ENCODE peak calls at places on chromosome 6, in eight cellular contexts. L is SW480; P is CD4-positive, alpha-beta memory T cell; J is amniotic stem cell; T is AG04449; S is AG08395; N is activated T-cell treated with anti-CD3 and anti-CD28 coated beads, Interleukin-2, amount 50 U/mL, for 1 hour; Y is GM12865. G is an unnamed sample.
A peak's percentile ranks its signal among the peaks of the same experiment; 100 is the strongest.

GRCh38 chr6:33742092-33742491 is 4.6 kb downstream of the IP6K3 start:
- DNase-seq in L (no peak), P (no peak), J (no peak), T (no peak), S (no peak), N (no peak), Y (no peak), G (no peak)

GRCh38 chr6:34359438-34360158 is 32.9 kb downstream of the NUDT3 start:
- DNase-seq in L (no peak), P (no peak), J (peak; percentile 29), T (no peak), S (no peak), N (no peak), Y (no peak), G (no peak)

GRCh38 chr6:115898246-115898645 is 162.4 kb downstream of the FRK start:
- DNase-seq in L (no peak), P (no peak), J (no peak), T (no peak), S (peak; percentile 11), N (no peak), Y (no peak), G (no peak)

GRCh38 chr6:111585241-111585968 is 20.3 kb downstream of the TRAF3IP2 start:
- DNase-seq in L (no peak), P (no peak), J (no peak), T (no peak), S (no peak), N (no peak), Y (no peak), G (no peak)

GRCh38 chr6:168390746-168391400 is 50.1 kb upstream of the SMOC2 start:
- DNase-seq in L (no peak), P (no peak), J (no peak), T (no peak), S (no peak), N (no peak), Y (no peak), G (no peak)

GRCh38 chr6:548091-548490 is 108.8 kb downstream of the HUS1B start:
- DNase-seq in L (no peak), P (no peak), J (no peak), T (no peak), S (no peak), N (no peak), Y (no peak), G (no peak)

GRCh38 chr6:82978362-82978945 is 87.2 kb downstream of the UBE3D start:
- DNase-seq in L (no peak), P (no peak), J (no peak), T (no peak), S (no peak), N (no peak), Y (no peak), G (no peak)

GRCh38 chr6:121732641-121733040 is 297.2 kb downstream of the GJA1 start:
- DNase-seq in L (no peak), P (no peak), J (no peak), T (no peak), S (no peak), N (no peak), Y (no peak), G (no peak)

GRCh38 chr6:131084982-131085381 is 21.9 kb upstream of the EPB41L2 start:
- DNase-seq in L (no peak), P (no peak), J (no peak), T (no peak), S (no peak), N (no peak), Y (peak; percentile 11), G (no peak)

GRCh38 chr6:138099832-138100231 is 7.4 kb downstream of the PERP start:
- DNase-seq in L (no peak), P (no peak), J (no peak), T (peak; percentile 76), S (peak; percentile 62), N (no peak), Y (no peak), G (no peak)

GRCh38 chr6:157779705-157780604 is 43.1 kb upstream of the SNX9 start:
- DNase-seq in L (peak; percentile 30), P (no peak), J (no peak), T (no peak), S (peak; percentile 70), N (no peak), Y (no peak), G (no peak)

GRCh38 chr6:54043360-54043759 is 67.9 kb upstream of the MLIP start:
- DNase-seq in L (no peak), P (no peak), J (no peak), T (no peak), S (no peak), N (no peak), Y (no peak), G (no peak)

GRCh38 chr6:31578461-31579118 is 3.2 kb downstream of the TNF start:
- DNase-seq in L (peak; percentile 46), P (no peak), J (no peak), T (no peak), S (no peak), N (no peak), Y (no peak), G (no peak)

GRCh38 chr6:150377211-150377781 is 8.5 kb downstream of the IYD start:
- DNase-seq in L (peak; percentile 7), P (no peak), J (no peak), T (no peak), S (no peak), N (no peak), Y (no peak), G (peak; percentile 6)

GRCh38 chr6:11043961-11044711 is at the start of gene ELOVL2:
- DNase-seq in L (no peak), P (peak; percentile 11), J (no peak), T (no peak), S (peak; percentile 65), N (peak; percentile 29), Y (peak; percentile 12), G (no peak)

GRCh38 chr6:63597142-63598000 is 25.1 kb downstream of the LOC128125822 start:
- DNase-seq in L (peak; percentile 3), P (no peak), J (no peak), T (no peak), S (peak; percentile 7), N (no peak), Y (no peak), G (no peak)

GRCh38 chr6:68777956-68778355 is 142.9 kb downstream of the ADGRB3 start:
- DNase-seq in L (no peak), P (no peak), J (no peak), T (no peak), S (no peak), N (no peak), Y (no peak), G (peak; percentile 15)

GRCh38 chr6:43772571-43773049 is 2.6 kb downstream of the VEGFA start:
- DNase-seq in L (peak; percentile 8), P (no peak), J (no peak), T (no peak), S (no peak), N (no peak), Y (peak; percentile 26), G (no peak)

GRCh38 chr6:87724994-87725811 is 23.2 kb upstream of the AKIRIN2 start:
- DNase-seq in L (no peak), P (no peak), J (no peak), T (no peak), S (no peak), N (no peak), Y (peak; percentile 95), G (no peak)

GRCh38 chr6:27145731-27146455 is 101.6 kb upstream of the PRSS16 start:
- DNase-seq in L (peak; percentile 92), P (peak; percentile 83), J (peak; percentile 83), T (peak; percentile 49), S (peak; percentile 66), N (peak; percentile 53), Y (peak; percentile 95), G (peak; percentile 79)